ENCODE peak calls at places on chromosomes 3 and 15, in five cellular contexts. Q is endodermal cell; T is fibroblast of lung; B is endothelial cell; E is CD8-positive, alpha-beta T cell. F is an unnamed sample.

GRCh38 chr3:15081960-15082664 is 16.8 kb downstream of the RBSN start:
- DNase-seq in B (no peak), T (no peak), Q (no peak), E (no peak), F (no peak)

GRCh38 chr15:38782156-38782555 is 217.5 kb upstream of the RASGRP1 start:
- DNase-seq in T (no peak), B (no peak), Q (no peak), E (no peak), F (no peak)

GRCh38 chr3:183185696-183186095 is 23.2 kb upstream of the LAMP3 start:
- DNase-seq in B (no peak), E (no peak), T (peak), Q (no peak), F (no peak)

GRCh38 chr15:33729648-33730047 is 238.6 kb upstream of the CHRM5 start:
- DNase-seq in T (peak), Q (no peak), B (no peak), E (no peak), F (no peak)

GRCh38 chr3:194632983-194633348 is 253 bp downstream of the TMEM44 start:
- DNase-seq in E (no peak), B (no peak), T (no peak), Q (peak), F (no peak)

GRCh38 chr3:102238362-102238761 is 196.5 kb upstream of the ZPLD1 start:
- DNase-seq in Q (peak), B (no peak), E (no peak), T (no peak), F (no peak)

GRCh38 chr3:38497026-38497425 is 886 bp downstream of the EXOG start:
- DNase-seq in Q (no peak), E (no peak), B (no peak), T (no peak), F (no peak)

GRCh38 chr15:90989040-90989768 is 5.1 kb downstream of the PRC1 start:
- DNase-seq in Q (no peak), E (no peak), B (no peak), T (no peak), F (no peak)

GRCh38 chr3:38108649-38109579 is 28.0 kb downstream of the ACAA1 start:
- DNase-seq in Q (peak), B (no peak), T (no peak), E (no peak), F (no peak)

GRCh38 chr3:65963787-65964707 is 74.7 kb downstream of the MAGI1 start:
- DNase-seq in B (no peak), E (no peak), T (peak), Q (no peak), F (no peak)

GRCh38 chr15:49560045-49560444 is 60.6 kb downstream of the FAM227B start:
- DNase-seq in Q (no peak), E (no peak), B (no peak), T (no peak), F (no peak)

GRCh38 chr15:49556437-49556836 is 64.2 kb downstream of the FAM227B start:
- DNase-seq in E (no peak), T (no peak), Q (no peak), B (no peak), F (no peak)

DNA sequence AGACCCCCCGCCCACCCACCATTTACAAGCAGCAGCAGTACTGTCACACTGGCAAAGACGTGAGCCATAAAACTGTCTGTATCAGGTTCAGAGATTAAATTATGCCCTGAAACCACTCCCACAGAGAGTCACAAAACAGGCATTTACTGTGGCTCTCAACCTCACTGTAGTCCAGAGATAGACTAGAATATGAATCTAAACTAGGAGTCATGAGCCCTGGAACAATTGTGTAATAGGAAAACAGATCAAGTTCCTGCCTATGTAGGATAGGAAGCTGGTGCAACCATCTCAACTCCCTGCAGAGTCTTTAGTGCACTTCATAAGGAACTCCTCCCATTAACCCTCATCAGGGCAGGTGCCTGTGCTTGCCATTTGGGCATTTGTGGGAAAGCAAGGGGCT is 61.7 kb downstream of the FAM227B start:
- DNase-seq in T (peak), E (no peak), B (no peak), Q (no peak), F (no peak)
- TF ChIP-seq CTCF in T (no peak), E (no peak), B (no peak), Q (no peak), F (no peak)

GRCh38 chr3:160754855-160755747 is 930 bp upstream of the PPM1L start:
- DNase-seq in T (peak), Q (peak), B (peak), E (peak), F (peak)

GRCh38 chr3:160756907-160757623 is 1.0 kb downstream of the PPM1L start:
- DNase-seq in E (peak), T (no peak), B (peak), Q (peak), F (peak)

GRCh38 chr3:160755776-160756304 is at the start of gene PPM1L:
- DNase-seq in B (peak), Q (peak), T (peak), E (peak), F (peak)

GRCh38 chr3:160757624-160758106 is 1.6 kb downstream of the PPM1L start:
- DNase-seq in E (no peak), Q (no peak), T (no peak), B (no peak), F (no peak)

GRCh38 chr3:160758929-160759577 is 3.0 kb downstream of the PPM1L start:
- DNase-seq in T (no peak), E (no peak), Q (no peak), B (no peak), F (no peak)
- TF ChIP-seq CTCF in T (no peak), E (no peak), Q (no peak), B (no peak), F (no peak)

GRCh38 chr3:185460283-185460682 is 38.6 kb downstream of the TMEM41A start:
- DNase-seq in Q (no peak), E (no peak), T (no peak), B (no peak), F (no peak)

GRCh38 chr3:185457376-185457775 is 41.5 kb downstream of the TMEM41A start:
- DNase-seq in Q (no peak), E (no peak), B (no peak), T (no peak), F (no peak)

GRCh38 chr3:185460719-185461350 is 38.0 kb downstream of the TMEM41A start:
- DNase-seq in Q (no peak), B (no peak), E (no peak), T (peak), F (no peak)

GRCh38 chr3:185455860-185456259 is 43.0 kb downstream of the TMEM41A start:
- DNase-seq in B (no peak), Q (no peak), T (no peak), E (no peak), F (no peak)
- TF ChIP-seq CTCF in B (no peak), Q (peak), T (peak), E (no peak), F (no peak)

DNA sequence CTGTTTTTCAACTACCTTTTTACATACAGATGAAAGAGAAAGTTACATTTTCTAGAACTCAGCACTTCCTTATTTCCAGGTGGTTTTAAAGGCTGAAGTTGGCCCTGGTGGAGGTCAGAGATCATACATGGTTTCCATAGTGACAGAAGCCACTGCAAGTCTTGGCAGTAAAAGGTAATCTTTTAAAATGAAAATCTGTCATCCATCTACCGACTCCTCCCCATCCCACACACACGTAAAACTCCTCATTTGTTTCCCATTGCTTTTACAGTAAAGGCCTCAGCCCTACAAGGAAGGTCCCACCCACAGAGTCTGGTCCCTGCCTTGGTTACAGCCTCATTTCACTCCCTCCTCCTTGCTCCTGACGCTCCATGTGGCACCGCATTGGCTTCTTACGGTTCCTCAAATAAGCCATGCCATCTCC is 2.8 kb downstream of the CYP19A1 start:
- DNase-seq in Q (no peak), T (no peak), E (no peak), B (no peak), F (no peak)
- TF ChIP-seq CTCF in Q (no peak), T (no peak), E (no peak), B (no peak), F (no peak)

GRCh38 chr3:129199366-129199765 is 15.7 kb upstream of the CNBP start:
- DNase-seq in E (no peak), T (no peak), Q (no peak), B (no peak), F (no peak)
- TF ChIP-seq CTCF in E (no peak), T (no peak), Q (no peak), B (no peak), F (no peak)

DNA sequence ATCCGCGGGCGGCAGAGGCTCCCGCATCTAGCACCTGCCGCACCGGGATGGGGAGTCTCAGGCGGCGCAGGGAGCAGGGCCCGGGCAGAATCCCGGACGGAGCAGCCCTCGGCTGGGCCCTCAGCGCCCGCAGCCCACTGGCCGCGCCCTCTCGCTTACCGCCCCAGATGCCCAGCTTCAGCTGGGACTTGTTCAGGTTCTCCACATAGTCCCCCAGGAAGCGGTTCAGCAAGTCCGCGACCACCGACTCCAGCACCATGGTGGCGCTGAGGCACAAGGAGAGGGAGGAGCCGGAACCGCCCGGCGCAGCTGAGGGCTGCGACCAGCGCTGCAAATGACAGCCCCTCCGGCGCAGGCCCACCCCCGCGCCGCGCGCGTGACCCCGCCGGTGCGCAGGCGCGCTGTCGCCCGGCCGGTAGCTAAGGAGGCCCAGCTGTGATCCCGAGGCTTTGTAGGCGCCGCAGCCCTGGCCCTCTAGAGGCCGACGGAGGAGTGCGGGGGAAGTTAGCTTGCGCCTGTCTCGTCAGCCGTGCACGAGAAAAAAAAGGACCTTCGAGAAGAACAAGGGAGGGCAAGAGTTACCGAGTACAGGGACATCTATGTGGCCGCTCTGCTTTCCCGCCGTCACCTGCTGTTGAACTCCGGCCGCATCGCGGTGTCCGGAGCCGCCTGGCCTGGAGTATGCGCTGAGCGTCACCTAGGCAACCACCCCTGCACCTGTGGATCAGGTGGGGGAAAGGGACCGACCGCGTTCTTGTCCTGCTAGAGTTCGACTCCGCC is at the start of gene VPS13C:
- DNase-seq in E (peak), T (peak), Q (peak), B (peak), F (peak)
- TF ChIP-seq CTCF in E (peak), T (peak), Q (peak), B (peak), F (peak)

GRCh38 chr15:63277044-63277892 is at the start of gene APH1B:
- DNase-seq in E (peak), T (peak), B (peak), Q (peak), F (peak)
- TF ChIP-seq CTCF in E (no peak), T (peak), B (no peak), Q (peak), F (no peak)

GRCh38 chr3:2558828-2559227 is 460.2 kb downstream of the CNTN4 start:
- DNase-seq in Q (no peak), E (no peak), T (no peak), B (no peak), F (no peak)
- TF ChIP-seq CTCF in Q (no peak), E (no peak), T (no peak), B (no peak), F (no peak)

DNA sequence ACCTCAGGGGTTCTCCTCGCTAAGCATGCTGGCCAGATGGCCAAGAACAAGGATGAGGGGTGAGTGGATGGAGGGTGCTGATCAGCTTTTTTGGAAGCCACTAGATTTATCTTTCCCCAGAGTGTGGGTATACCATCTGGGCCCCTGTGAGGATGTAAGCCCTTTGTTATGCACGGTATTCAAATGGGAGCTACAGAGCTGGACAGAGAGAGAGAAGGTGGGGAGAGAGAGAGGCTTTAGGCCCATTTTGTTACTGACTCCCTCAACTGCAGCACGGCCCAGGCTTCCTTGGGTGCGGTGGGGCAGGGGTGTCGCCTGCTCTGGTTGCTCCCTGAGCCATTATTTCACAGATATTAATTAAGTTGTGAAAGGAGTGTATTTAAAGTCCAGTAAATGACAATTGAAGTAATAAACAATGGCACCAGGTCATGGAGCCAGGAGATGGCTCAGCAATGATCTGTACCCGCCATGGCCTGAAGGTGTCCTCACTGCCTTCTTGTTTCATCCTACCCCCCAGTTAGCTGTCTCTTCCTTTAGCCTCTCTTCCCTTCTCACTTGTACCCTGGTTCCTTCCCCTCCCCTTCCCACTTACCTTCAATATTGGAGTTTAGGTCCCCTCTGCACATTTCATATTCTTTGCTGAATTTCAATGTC is 158.0 kb downstream of the CLSTN2 start:
- DNase-seq in T (no peak), B (peak), Q (peak), E (no peak), F (no peak)
- TF ChIP-seq CTCF in T (no peak), B (no peak), Q (peak), E (no peak), F (no peak)